ENCODE peak calls at places on chromosomes 7 and 10, in four cellular contexts. One of them, this sample, is unnamed.

GRCh38 chr7:28879105-28879504 is 79.0 kb downstream of the TRIL start:
- DNase-seq in mesendoderm: no peak
- DNase-seq in GM12878: no peak
- DNase-seq in IMR-90: no peak
- DNase-seq in this sample: no peak

GRCh38 chr7:77667459-77668090 is 28.7 kb upstream of the RSBN1L start:
- DNase-seq in mesendoderm: no peak
- DNase-seq in GM12878: no peak
- DNase-seq in IMR-90: peak; percentile 28
- DNase-seq in this sample: peak; percentile 8

GRCh38 chr7:44711528-44711927 is 37.1 kb upstream of the ZMIZ2 start:
- DNase-seq in mesendoderm: no peak
- DNase-seq in IMR-90: no peak
- DNase-seq in GM12878: no peak
- DNase-seq in this sample: no peak

GRCh38 chr7:131327049-131327625 is 539 bp upstream of the MKLN1 start:
- DNase-seq in GM12878: no peak
- DNase-seq in mesendoderm: peak; percentile 83
- DNase-seq in IMR-90: peak; percentile 79
- DNase-seq in this sample: peak; percentile 74

GRCh38 chr7:52431082-52431815 is 604.2 kb upstream of the POM121L12 start:
- DNase-seq in GM12878: no peak
- DNase-seq in mesendoderm: no peak
- DNase-seq in IMR-90: no peak
- DNase-seq in this sample: no peak

GRCh38 chr10:114276671-114277070 is 37.6 kb downstream of the VWA2 start:
- DNase-seq in mesendoderm: no peak
- DNase-seq in GM12878: no peak
- DNase-seq in IMR-90: no peak
- DNase-seq in this sample: no peak

GRCh38 chr10:62818426-62819011 is 2.4 kb upstream of the EGR2 start:
- DNase-seq in mesendoderm: peak; percentile 54
- DNase-seq in GM12878: no peak
- DNase-seq in IMR-90: no peak
- DNase-seq in this sample: no peak

GRCh38 chr7:57274535-57275283 is 142.5 kb upstream of the ZNF479 start:
- DNase-seq in IMR-90: no peak
- DNase-seq in GM12878: no peak
- DNase-seq in mesendoderm: no peak
- DNase-seq in this sample: no peak

GRCh38 chr7:114988755-114989154 is 66.9 kb downstream of the MDFIC start:
- DNase-seq in IMR-90: peak; percentile 83
- DNase-seq in GM12878: no peak
- DNase-seq in mesendoderm: no peak
- DNase-seq in this sample: peak; percentile 80

GRCh38 chr10:114825513-114826253 is 4.1 kb downstream of the FHIP2A start:
- DNase-seq in IMR-90: peak; percentile 96
- DNase-seq in mesendoderm: no peak
- DNase-seq in GM12878: peak; percentile 55
- DNase-seq in this sample: peak; percentile 97

GRCh38 chr10:27658788-27659187 is 86.8 kb downstream of the MKX start:
- DNase-seq in IMR-90: peak; percentile 67
- DNase-seq in mesendoderm: no peak
- DNase-seq in GM12878: no peak
- DNase-seq in this sample: peak; percentile 43

GRCh38 chr10:70518695-70519094 is 40.1 kb downstream of the PALD1 start:
- DNase-seq in mesendoderm: no peak
- DNase-seq in GM12878: no peak
- DNase-seq in IMR-90: peak; percentile 70
- DNase-seq in this sample: peak; percentile 43

GRCh38 chr10:132467464-132468149 is 70.0 kb upstream of the INPP5A start:
- DNase-seq in IMR-90: no peak
- DNase-seq in mesendoderm: no peak
- DNase-seq in GM12878: no peak
- DNase-seq in this sample: no peak

GRCh38 chr10:120988751-120989150 is 137.6 kb downstream of the WDR11 start:
- DNase-seq in GM12878: no peak
- DNase-seq in IMR-90: no peak
- DNase-seq in mesendoderm: no peak
- DNase-seq in this sample: no peak

GRCh38 chr10:72663971-72664370 is 28.0 kb upstream of the MCU start:
- DNase-seq in mesendoderm: peak; percentile 7
- DNase-seq in GM12878: no peak
- DNase-seq in IMR-90: peak; percentile 5
- DNase-seq in this sample: no peak

GRCh38 chr10:79241990-79242619 is 105.2 kb upstream of the PPIF start:
- DNase-seq in IMR-90: peak; percentile 67
- DNase-seq in GM12878: no peak
- DNase-seq in mesendoderm: peak; percentile 81
- DNase-seq in this sample: no peak

GRCh38 chr10:24645784-24646183 is 77.9 kb downstream of the ARHGAP21 start:
- DNase-seq in GM12878: no peak
- DNase-seq in IMR-90: peak; percentile 37
- DNase-seq in mesendoderm: no peak
- DNase-seq in this sample: no peak

GRCh38 chr7:158028290-158028941 is 559.2 kb downstream of the PTPRN2 start:
- DNase-seq in IMR-90: no peak
- DNase-seq in GM12878: no peak
- DNase-seq in mesendoderm: no peak
- DNase-seq in this sample: no peak

GRCh38 chr10:131205556-131205955 is 106.0 kb downstream of the TCERG1L start:
- DNase-seq in IMR-90: no peak
- DNase-seq in GM12878: no peak
- DNase-seq in mesendoderm: no peak
- DNase-seq in this sample: no peak

GRCh38 chr7:90256778-90257177 is 11.8 kb downstream of the CFAP69 start:
- DNase-seq in mesendoderm: no peak
- DNase-seq in IMR-90: no peak
- DNase-seq in GM12878: no peak
- DNase-seq in this sample: no peak

GRCh38 chr7:90246184-90246583 is 1.2 kb downstream of the CFAP69 start:
- DNase-seq in mesendoderm: peak; percentile 86
- DNase-seq in GM12878: no peak
- DNase-seq in IMR-90: peak; percentile 32
- DNase-seq in this sample: peak; percentile 27

GRCh38 chr7:90250601-90251303 is 5.8 kb downstream of the CFAP69 start:
- DNase-seq in GM12878: no peak
- DNase-seq in mesendoderm: peak; percentile 33
- DNase-seq in IMR-90: peak; percentile 40
- DNase-seq in this sample: peak; percentile 57

GRCh38 chr7:90248706-90249105 is 3.7 kb downstream of the CFAP69 start:
- DNase-seq in GM12878: no peak
- DNase-seq in mesendoderm: no peak
- DNase-seq in IMR-90: no peak
- DNase-seq in this sample: no peak

GRCh38 chr7:90251304-90251635 is 6.3 kb downstream of the CFAP69 start:
- DNase-seq in IMR-90: no peak
- DNase-seq in mesendoderm: no peak
- DNase-seq in GM12878: no peak
- DNase-seq in this sample: no peak
- H3K9ac ChIP-seq in IMR-90: no peak overlapping the region
- H3K9ac ChIP-seq in mesendoderm: no peak overlapping the region
- H3K9ac ChIP-seq in GM12878: no peak overlapping the region
- H3K9ac ChIP-seq in this sample: no peak overlapping the region

DNA sequence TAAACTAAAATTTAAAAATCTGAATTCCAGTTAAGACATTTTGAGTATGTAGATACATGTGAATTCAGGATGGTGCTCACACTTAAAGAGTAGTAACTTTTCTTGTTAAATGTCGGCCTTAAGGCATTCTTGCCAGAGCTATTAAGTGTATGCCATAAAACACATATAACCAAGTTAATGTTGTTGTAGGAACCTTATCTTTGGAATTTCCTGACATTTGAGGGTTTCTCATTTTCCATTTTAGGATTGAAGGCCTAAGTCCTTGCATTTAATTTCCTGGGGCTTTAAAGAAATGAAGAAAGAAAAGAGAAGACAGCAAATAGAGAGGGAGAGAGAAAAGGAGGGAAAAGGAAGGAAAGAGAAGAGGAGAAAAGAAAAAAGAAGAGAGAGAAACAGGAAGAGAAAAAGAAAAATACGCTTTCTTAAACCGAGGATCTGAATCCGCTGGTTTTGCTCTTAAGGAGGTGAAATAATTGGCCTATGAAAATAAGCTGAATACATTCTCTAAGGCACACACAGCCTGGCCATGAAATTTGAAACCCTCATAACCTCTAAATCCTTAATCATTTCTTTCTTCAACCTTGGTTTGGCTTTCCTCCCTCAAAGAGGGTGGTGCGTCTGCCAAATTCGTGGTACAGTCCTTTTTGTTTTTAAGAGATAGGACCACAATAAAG is 43.7 kb downstream of the DENND2A start:
- DNase-seq in IMR-90: peak; percentile 79
- DNase-seq in mesendoderm: no peak
- DNase-seq in GM12878: no peak
- DNase-seq in this sample: peak; percentile 89
- H3K4me3 ChIP-seq in IMR-90: no peak overlapping the region
- H3K4me3 ChIP-seq in mesendoderm: no peak overlapping the region
- H3K4me3 ChIP-seq in GM12878: no peak overlapping the region
- H3K4me3 ChIP-seq in this sample: no peak overlapping the region

DNA sequence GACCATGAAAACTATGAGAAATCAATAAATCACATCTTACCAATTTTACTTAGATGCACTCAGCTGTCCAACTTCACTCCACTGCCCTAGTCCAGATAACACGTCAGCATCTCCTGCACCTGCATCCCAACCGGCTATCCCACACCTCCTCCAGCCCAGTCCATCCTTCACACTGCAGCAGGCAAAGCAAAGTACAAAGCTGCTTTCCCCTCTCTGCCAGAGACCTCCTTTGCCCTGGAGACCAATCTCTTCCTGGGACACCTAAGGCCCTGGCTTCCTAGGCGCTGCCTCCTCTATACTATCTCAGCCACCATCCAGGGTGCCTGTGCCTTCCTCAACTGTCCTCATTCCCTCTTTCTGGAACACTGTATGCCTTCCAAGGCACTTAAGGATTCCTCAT is 90.3 kb upstream of the DDC start:
- DNase-seq in mesendoderm: no peak
- DNase-seq in IMR-90: no peak
- DNase-seq in GM12878: no peak
- DNase-seq in this sample: no peak
- H3K27ac ChIP-seq in mesendoderm: no peak overlapping the region
- H3K27ac ChIP-seq in IMR-90: no peak overlapping the region
- H3K27ac ChIP-seq in GM12878: no peak overlapping the region
- H3K27ac ChIP-seq in this sample: no peak overlapping the region

DNA sequence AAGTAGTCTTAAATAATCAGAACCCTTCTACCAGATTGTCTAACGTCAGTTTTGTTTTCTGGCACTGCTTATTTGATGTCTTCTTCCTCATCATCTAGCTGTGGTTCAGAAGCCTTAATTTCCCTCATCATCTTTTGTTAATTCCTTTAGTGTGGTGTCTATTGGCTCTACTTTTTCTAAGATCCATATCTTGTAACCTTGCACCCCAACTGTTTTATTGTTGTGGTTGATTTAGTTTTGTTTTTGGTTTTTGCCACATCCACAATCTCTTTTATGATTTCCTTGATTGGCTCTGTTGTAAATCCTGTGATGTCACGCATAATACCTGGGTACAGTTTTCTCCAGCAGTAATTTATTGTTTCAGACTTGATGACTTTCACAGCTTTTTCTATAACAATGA is 463.5 kb upstream of the TEX47 start:
- DNase-seq in mesendoderm: no peak
- DNase-seq in GM12878: no peak
- DNase-seq in IMR-90: no peak
- DNase-seq in this sample: no peak
- H3K9ac ChIP-seq in mesendoderm: no peak overlapping the region
- H3K9ac ChIP-seq in GM12878: no peak overlapping the region
- H3K9ac ChIP-seq in IMR-90: no peak overlapping the region
- H3K9ac ChIP-seq in this sample: no peak overlapping the region

GRCh38 chr7:76281006-76281705 is 21.3 kb upstream of the HSPB1 start:
- DNase-seq in mesendoderm: no peak
- DNase-seq in IMR-90: no peak
- DNase-seq in GM12878: no peak
- DNase-seq in this sample: no peak
- H3K4me3 ChIP-seq in mesendoderm: no peak overlapping the region
- H3K4me3 ChIP-seq in IMR-90: peak overlapping the region; percentile 53
- H3K4me3 ChIP-seq in GM12878: no peak overlapping the region
- H3K4me3 ChIP-seq in this sample: peak overlapping the region; percentile 17

DNA sequence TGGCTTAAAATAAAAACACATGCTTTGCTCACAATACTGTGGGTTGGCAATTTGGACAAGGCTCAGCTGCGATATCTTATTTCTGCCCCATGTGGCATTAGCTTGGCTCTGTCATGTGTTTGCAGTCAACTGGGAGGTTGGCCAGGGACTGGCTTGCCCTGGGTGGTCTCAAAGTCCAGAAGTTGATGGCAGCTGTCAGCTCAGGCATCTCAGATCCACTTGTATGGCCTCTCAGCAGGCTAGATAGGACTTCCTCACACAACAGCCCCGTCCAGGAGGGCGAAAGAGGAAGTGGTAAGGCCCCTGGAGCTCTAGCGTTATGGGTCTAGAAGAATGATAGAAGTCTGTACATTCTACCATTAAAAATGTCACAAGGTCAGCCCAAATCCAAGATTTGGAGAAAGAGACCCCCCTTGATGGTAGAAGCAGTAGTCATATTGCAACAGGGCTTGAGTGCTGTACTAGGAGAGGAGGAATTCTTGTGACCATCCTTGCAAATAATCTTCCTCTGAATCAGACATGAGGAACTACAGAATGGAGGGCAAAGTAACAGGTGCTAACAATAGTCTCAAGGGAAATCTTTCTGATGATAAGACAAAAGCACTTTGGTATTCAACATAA is 166.2 kb downstream of the FAM107B start:
- DNase-seq in GM12878: no peak
- DNase-seq in IMR-90: no peak
- DNase-seq in mesendoderm: no peak
- DNase-seq in this sample: no peak
- H3K27ac ChIP-seq in GM12878: no peak overlapping the region
- H3K27ac ChIP-seq in IMR-90: no peak overlapping the region
- H3K27ac ChIP-seq in mesendoderm: no peak overlapping the region
- H3K27ac ChIP-seq in this sample: no peak overlapping the region

GRCh38 chr10:58347967-58348366 is 13.2 kb downstream of the UBE2D1 start:
- DNase-seq in IMR-90: no peak
- DNase-seq in GM12878: no peak
- DNase-seq in mesendoderm: no peak
- DNase-seq in this sample: no peak
- H3K9ac ChIP-seq in IMR-90: no peak overlapping the region
- H3K9ac ChIP-seq in GM12878: no peak overlapping the region
- H3K9ac ChIP-seq in mesendoderm: no peak overlapping the region
- H3K9ac ChIP-seq in this sample: no peak overlapping the region

GRCh38 chr10:108872854-108873253 is 1050.5 kb downstream of the XPNPEP1 start:
- DNase-seq in GM12878: no peak
- DNase-seq in IMR-90: peak; percentile 12
- DNase-seq in mesendoderm: no peak
- DNase-seq in this sample: no peak

DNA sequence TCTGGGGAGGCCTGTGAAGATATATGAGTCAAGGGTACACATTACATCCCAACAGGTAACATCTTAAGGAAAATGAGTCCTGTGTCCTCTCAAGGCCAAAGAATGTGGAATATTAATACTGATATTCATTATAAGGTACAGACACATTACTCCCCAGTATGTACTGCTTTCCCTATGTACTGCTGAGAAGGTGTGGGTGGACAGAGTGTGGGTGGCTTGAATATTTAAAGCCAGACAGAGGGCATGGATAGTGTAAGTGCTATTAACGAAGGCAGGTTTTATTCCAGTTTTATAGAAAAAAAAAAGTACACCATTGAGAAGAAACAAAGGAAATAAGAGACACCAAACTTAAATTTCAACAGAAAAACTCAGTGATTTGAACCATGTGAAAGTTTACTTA is 1054.4 kb downstream of the XPNPEP1 start:
- DNase-seq in mesendoderm: no peak
- DNase-seq in IMR-90: no peak
- DNase-seq in GM12878: no peak
- DNase-seq in this sample: no peak
- H3K4me3 ChIP-seq in mesendoderm: no peak overlapping the region
- H3K4me3 ChIP-seq in IMR-90: no peak overlapping the region
- H3K4me3 ChIP-seq in GM12878: no peak overlapping the region
- H3K4me3 ChIP-seq in this sample: no peak overlapping the region

GRCh38 chr7:15609287-15609686 is 47.5 kb upstream of the AGMO start:
- DNase-seq in GM12878: no peak
- DNase-seq in mesendoderm: no peak
- DNase-seq in IMR-90: no peak
- DNase-seq in this sample: no peak
- H3K27ac ChIP-seq in GM12878: no peak overlapping the region
- H3K27ac ChIP-seq in mesendoderm: no peak overlapping the region
- H3K27ac ChIP-seq in IMR-90: no peak overlapping the region
- H3K27ac ChIP-seq in this sample: no peak overlapping the region